ENCODE peak calls at places on chromosomes 6 and 20, in four cellular contexts. V, D, X and W are unnamed samples.

GRCh38 chr6:109676724-109677123 is 14.3 kb downstream of the AK9 start:
- DNase-seq in V (no peak), D (no peak), X (no peak), W (no peak)

GRCh38 chr6:90233994-90234393 is 62.6 kb downstream of the BACH2 start:
- DNase-seq in V (no peak), D (no peak), X (no peak), W (no peak)

GRCh38 chr20:52785678-52786077 is 186.5 kb upstream of the TSHZ2 start:
- DNase-seq in V (peak), D (peak), X (no peak), W (no peak)

GRCh38 chr6:20119446-20119845 is 92.8 kb downstream of the MBOAT1 start:
- DNase-seq in V (no peak), D (no peak), X (no peak), W (no peak)

GRCh38 chr20:59400666-59401065 is 100.3 kb downstream of the EDN3 start:
- DNase-seq in V (no peak), D (no peak), X (no peak), W (no peak)

GRCh38 chr6:11650711-11651110 is 113.2 kb downstream of the TMEM170B start:
- DNase-seq in V (peak), D (no peak), X (no peak), W (no peak)

GRCh38 chr20:6665621-6666345 is 101.7 kb upstream of the BMP2 start:
- DNase-seq in V (no peak), D (no peak), X (peak), W (no peak)

GRCh38 chr6:142531727-142532126 is 229.9 kb downstream of the ADGRG6 start:
- DNase-seq in V (no peak), D (no peak), X (no peak), W (no peak)

GRCh38 chr20:32037929-32038328 is 14.1 kb upstream of the HCK start:
- DNase-seq in V (peak), D (peak), X (no peak), W (no peak)

GRCh38 chr20:48769111-48769879 is 58.5 kb downstream of the PREX1 start:
- DNase-seq in V (peak), D (no peak), X (no peak), W (no peak)

GRCh38 chr6:9399916-9400315 is 964.6 kb upstream of the SLC35B3 start:
- DNase-seq in V (no peak), D (no peak), X (peak), W (no peak)

GRCh38 chr6:19153270-19153980 is 683.7 kb upstream of the ID4 start:
- DNase-seq in V (peak), D (peak), X (peak), W (no peak)

GRCh38 chr6:165846123-165846966 is 183.3 kb upstream of the PDE10A start:
- DNase-seq in V (no peak), D (no peak), X (no peak), W (no peak)

GRCh38 chr6:87308970-87309369 is 13.4 kb upstream of the SMIM8 start:
- DNase-seq in V (no peak), D (peak), X (no peak), W (no peak)

GRCh38 chr6:150116195-150116800 is 26.5 kb upstream of the PPP1R14C start:
- DNase-seq in V (no peak), D (peak), X (no peak), W (no peak)

GRCh38 chr6:32785781-32786533 is 22.6 kb upstream of the HLA-DQB2 start:
- DNase-seq in V (peak), D (peak), X (peak), W (no peak)

GRCh38 chr20:4828830-4829493 is 107.3 kb downstream of the PRND start:
- DNase-seq in V (peak), D (no peak), X (no peak), W (no peak)

GRCh38 chr6:106530502-106530901 is 98.8 kb downstream of the RTN4IP1 start:
- DNase-seq in V (peak), D (no peak), X (no peak), W (no peak)

GRCh38 chr6:156832166-156832743 is 55.1 kb downstream of the ARID1B start:
- DNase-seq in V (peak), D (peak), X (no peak), W (no peak)

GRCh38 chr20:17655865-17656489 is 26.1 kb downstream of the RRBP1 start:
- DNase-seq in V (no peak), D (peak), X (no peak), W (no peak)

GRCh38 chr6:169263836-169264608 is 10.4 kb upstream of the THBS2 start:
- DNase-seq in V (peak), D (peak), X (peak), W (no peak)

GRCh38 chr6:128432394-128432793 is 88.0 kb downstream of the PTPRK start:
- DNase-seq in V (peak), D (peak), X (no peak), W (peak)

GRCh38 chr6:5838656-5839396 is 167.9 kb downstream of the NRN1 start:
- DNase-seq in V (no peak), D (no peak), X (no peak), W (no peak)

GRCh38 chr6:125213936-125214335 is 60.4 kb downstream of the TPD52L1 start:
- DNase-seq in V (no peak), D (no peak), X (no peak), W (no peak)

GRCh38 chr20:1130849-1131248 is 12.4 kb downstream of the PSMF1 start:
- DNase-seq in V (no peak), D (no peak), X (no peak), W (no peak)

GRCh38 chr6:135867332-135867731 is 15.8 kb downstream of the PDE7B start:
- DNase-seq in V (no peak), D (no peak), X (no peak), W (no peak)
- H3K4me3 ChIP-seq in V (no peak), D (no peak), X (no peak), W (no peak)

GRCh38 chr20:13898012-13898612 is 92.3 kb downstream of the SEL1L2 start:
- DNase-seq in V (no peak), D (peak), X (no peak), W (no peak)
- TF ChIP-seq CTCF in V (no peak), D (peak), X (peak), W (peak)

DNA sequence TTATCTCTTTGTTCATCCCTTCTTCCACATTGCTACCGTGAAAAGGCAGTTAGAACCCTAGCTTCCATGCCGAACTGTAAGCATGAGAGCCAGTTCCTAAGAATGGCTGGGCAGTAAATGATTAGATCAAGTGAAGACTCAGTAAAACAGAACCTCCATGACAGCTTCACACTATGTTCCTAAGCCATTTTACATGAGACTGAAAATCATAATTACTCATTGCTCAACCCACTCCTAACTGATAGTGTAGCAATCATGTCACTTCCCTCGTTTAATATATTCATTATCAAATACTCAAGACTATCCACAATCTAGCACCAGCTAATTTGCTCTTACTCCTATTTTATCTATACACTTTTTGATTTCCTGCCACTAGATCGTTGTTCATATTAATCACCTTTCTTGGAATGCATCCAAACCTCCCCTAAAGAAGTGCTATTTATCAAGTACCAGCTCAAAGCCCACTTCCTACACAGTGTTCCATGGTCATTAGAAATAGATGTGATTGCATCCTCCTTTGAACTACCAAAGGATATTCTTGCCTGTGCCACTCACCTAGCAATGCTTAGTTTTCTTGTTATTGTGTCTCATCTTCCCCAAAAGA is 6.0 kb downstream of the TMEM30A start:
- DNase-seq in V (no peak), D (peak), X (no peak), W (no peak)
- H3K4me3 ChIP-seq in V (no peak), D (no peak), X (no peak), W (no peak)

DNA sequence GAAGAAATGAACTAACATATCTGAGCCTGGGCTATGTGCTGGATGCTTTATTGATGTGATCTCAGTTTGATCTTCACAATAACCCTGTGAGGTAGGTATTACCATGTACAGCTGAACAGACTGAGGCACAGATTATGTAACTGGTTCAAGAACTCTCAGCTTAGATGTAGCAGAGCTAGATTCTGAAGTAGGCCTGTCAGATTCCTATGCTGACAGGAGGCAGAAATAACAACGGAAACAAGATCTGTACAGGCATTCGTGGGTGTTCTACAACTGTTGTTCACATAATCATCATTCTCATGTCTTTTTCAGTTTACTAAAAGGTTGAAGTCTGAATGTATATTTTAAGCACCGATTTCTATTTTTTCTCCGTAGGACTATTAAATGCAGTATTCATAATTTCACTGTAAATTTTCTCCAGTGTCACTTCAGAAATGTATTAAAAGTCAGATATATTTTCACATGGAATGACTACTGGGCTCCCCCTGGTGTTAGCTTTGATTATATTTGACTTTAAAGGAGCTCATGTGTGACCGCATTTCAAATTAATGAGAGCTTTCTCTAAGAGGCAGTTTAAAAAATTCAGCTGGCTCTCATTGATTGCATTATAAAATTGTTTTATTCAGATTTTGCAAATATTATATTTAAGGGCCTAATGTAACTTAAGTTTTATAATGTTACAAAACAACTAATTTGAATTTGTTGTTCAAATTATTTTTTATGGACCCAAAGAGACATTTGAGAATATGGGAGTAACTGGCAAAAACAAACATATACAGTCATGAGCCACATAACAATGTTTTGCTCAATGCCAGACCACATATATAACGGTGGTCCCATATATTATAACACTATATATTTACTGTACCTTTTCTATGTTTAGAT is 36.4 kb upstream of the SLC17A4 start:
- DNase-seq in V (peak), D (no peak), X (peak), W (no peak)
- TF ChIP-seq CTCF in V (peak), D (peak), X (peak), W (peak)

DNA sequence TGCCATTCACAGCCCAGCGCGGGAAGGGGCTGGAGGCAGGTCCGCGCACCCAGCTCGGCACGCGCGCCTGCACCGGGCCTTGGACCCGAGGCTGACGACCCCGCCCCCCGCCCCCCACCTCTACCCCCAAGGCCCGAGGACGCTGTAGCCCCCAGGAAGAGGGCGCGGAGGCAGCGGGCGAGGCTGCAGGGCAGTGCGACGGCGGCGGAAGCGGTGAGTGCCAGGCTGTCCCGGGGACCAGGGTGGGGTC is 1.2 kb downstream of the LIME1 start:
- DNase-seq in V (no peak), D (no peak), X (no peak), W (no peak)
- H3K4me3 ChIP-seq in V (no peak), D (no peak), X (no peak), W (no peak)

GRCh38 chr6:26031595-26032386 is 55.4 kb upstream of the HFE start:
- DNase-seq in V (peak), D (peak), X (peak), W (peak)
- TF ChIP-seq CTCF in V (peak), D (peak), X (peak), W (peak)

DNA sequence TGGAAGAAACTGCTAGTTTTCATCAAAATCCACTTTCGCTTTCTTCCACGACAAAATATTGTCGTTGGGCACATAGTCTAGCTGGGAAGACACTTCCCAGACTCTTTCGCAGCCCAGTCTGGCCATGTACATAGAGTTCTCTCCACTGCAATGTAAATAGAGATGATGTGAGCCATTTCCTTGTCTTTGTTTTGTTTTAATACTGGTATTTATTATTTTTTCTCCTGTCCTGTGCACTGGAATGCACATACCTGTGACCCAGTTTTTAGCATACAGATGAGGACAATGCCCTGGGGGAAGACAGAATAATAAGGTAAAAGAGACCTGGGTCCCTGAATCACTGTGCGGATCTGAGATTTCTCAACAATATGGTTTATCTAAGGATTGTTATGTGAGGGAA is 149.5 kb upstream of the BMP5 start:
- DNase-seq in V (no peak), D (peak), X (no peak), W (no peak)
- H3K4me3 ChIP-seq in V (no peak), D (no peak), X (no peak), W (no peak)

GRCh38 chr6:147285087-147285855 is 81.1 kb downstream of the STXBP5 start:
- DNase-seq in V (peak), D (peak), X (peak), W (no peak)
- TF ChIP-seq CTCF in V (peak), D (peak), X (peak), W (peak)